ENCODE peak calls at places on chromosomes 4 and X, in ten cellular contexts. I is CD4-positive, alpha-beta memory T cell; X is uterus; K is effector memory CD4-positive, alpha-beta T cell; A is Peyer's patch; Y is fibroblast of lung; G is naive thymus-derived CD4-positive, alpha-beta T cell; T is psoas muscle; E is lower lobe of right lung; V is hepatocyte. M is an unnamed sample. For H3K27me3, the result is how much of the 10 kb centered on the place peaks cover.

GRCh38 chr4:80362578-80363181 is 27.1 kb downstream of the CFAP299 start:
- DNase-seq in I (peak), X (no peak), K (peak), A (no peak), Y (peak), G (peak), T (no peak), E (no peak), V (peak), M (peak)

GRCh38 chrX:153741446-153741845 is 16.8 kb downstream of the ABCD1 start:
- DNase-seq in I (no peak), X (no peak), K (no peak), A (no peak), Y (no peak), G (no peak), T (no peak), E (no peak), V (no peak), M (no peak)

GRCh38 chr4:85092943-85093342 is 126.5 kb upstream of the WDFY3 start:
- DNase-seq in I (no peak), X (no peak), K (no peak), A (no peak), Y (no peak), G (no peak), T (no peak), E (no peak), V (no peak), M (no peak)

GRCh38 chr4:8427761-8428287 is 12.7 kb downstream of the ACOX3 start:
- DNase-seq in I (no peak), X (no peak), K (no peak), A (no peak), Y (peak), G (no peak), T (no peak), E (no peak), V (peak), M (no peak)

GRCh38 chrX:76126851-76127250 is 46.0 kb upstream of the PBDC1 start:
- DNase-seq in I (no peak), X (no peak), K (no peak), A (no peak), Y (no peak), G (no peak), T (no peak), E (no peak), V (no peak), M (no peak)

GRCh38 chr4:105936901-105937300 is 41.6 kb downstream of the NPNT start:
- DNase-seq in I (no peak), X (no peak), K (no peak), A (no peak), Y (no peak), G (no peak), T (no peak), E (no peak), V (no peak), M (no peak)

GRCh38 chr4:1056671-1057402 is 45.4 kb downstream of the FGFRL1 start:
- DNase-seq in I (no peak), X (peak), K (no peak), A (peak), Y (no peak), G (no peak), T (no peak), E (no peak), V (no peak), M (no peak)

GRCh38 chr4:165312506-165312905 is 15.0 kb upstream of the MSMO1 start:
- DNase-seq in I (no peak), X (no peak), K (no peak), A (no peak), Y (peak), G (no peak), T (no peak), E (no peak), V (no peak), M (no peak)

GRCh38 chr4:2364654-2365053 is 53.8 kb downstream of the ZFYVE28 start:
- DNase-seq in I (peak), X (no peak), K (peak), A (no peak), Y (peak), G (peak), T (peak), E (peak), V (no peak), M (peak)

GRCh38 chrX:49250066-49250465 is 14.4 kb downstream of the FOXP3 start:
- DNase-seq in I (no peak), X (no peak), K (no peak), A (no peak), Y (no peak), G (no peak), T (no peak), E (no peak), V (no peak), M (no peak)

GRCh38 chrX:40086569-40087335 is 11.0 kb downstream of the BCOR start:
- DNase-seq in I (no peak), X (no peak), K (no peak), A (no peak), Y (peak), G (no peak), T (no peak), E (no peak), V (peak), M (no peak)

GRCh38 chrX:2439613-2440012 is 61.2 kb downstream of the DHRSX start:
- DNase-seq in I (no peak), X (no peak), K (no peak), A (no peak), Y (no peak), G (no peak), T (no peak), E (no peak), V (no peak), M (no peak)

GRCh38 chr4:8353912-8354453 is 84.4 kb downstream of the HTRA3 start:
- DNase-seq in I (no peak), X (peak), K (no peak), A (no peak), Y (peak), G (no peak), T (no peak), E (no peak), V (no peak), M (no peak)

GRCh38 chr4:159446266-159446976 is 343.5 kb downstream of the RAPGEF2 start:
- DNase-seq in I (peak), X (peak), K (no peak), A (no peak), Y (peak), G (no peak), T (no peak), E (no peak), V (peak), M (no peak)

GRCh38 chr4:40206421-40206820 is 9.6 kb downstream of the RHOH start:
- DNase-seq in I (no peak), X (no peak), K (no peak), A (no peak), Y (no peak), G (no peak), T (no peak), E (no peak), V (no peak), M (no peak)

GRCh38 chr4:113173865-113174264 is 124.4 kb downstream of the ANK2 start:
- DNase-seq in I (no peak), X (no peak), K (no peak), A (no peak), Y (no peak), G (no peak), T (no peak), E (no peak), V (no peak), M (no peak)

GRCh38 chr4:125727931-125728330 is 413.2 kb downstream of the FAT4 start:
- DNase-seq in I (no peak), X (no peak), K (no peak), A (no peak), Y (peak), G (no peak), T (no peak), E (no peak), V (no peak), M (no peak)

GRCh38 chrX:46034868-46035267 is 510.4 kb downstream of the ZNF674 start:
- DNase-seq in I (no peak), X (no peak), K (no peak), A (no peak), Y (no peak), G (no peak), T (no peak), E (no peak), V (no peak), M (no peak)

GRCh38 chr4:128711361-128711760 is 98.1 kb upstream of the JADE1 start:
- DNase-seq in I (no peak), X (no peak), K (no peak), A (no peak), Y (no peak), G (no peak), T (no peak), E (no peak), V (no peak), M (no peak)

GRCh38 chrX:16528620-16529019 is 121.3 kb upstream of the S100G start:
- DNase-seq in I (peak), X (no peak), K (peak), A (no peak), Y (no peak), G (peak), T (no peak), E (no peak), V (no peak), M (no peak)

DNA sequence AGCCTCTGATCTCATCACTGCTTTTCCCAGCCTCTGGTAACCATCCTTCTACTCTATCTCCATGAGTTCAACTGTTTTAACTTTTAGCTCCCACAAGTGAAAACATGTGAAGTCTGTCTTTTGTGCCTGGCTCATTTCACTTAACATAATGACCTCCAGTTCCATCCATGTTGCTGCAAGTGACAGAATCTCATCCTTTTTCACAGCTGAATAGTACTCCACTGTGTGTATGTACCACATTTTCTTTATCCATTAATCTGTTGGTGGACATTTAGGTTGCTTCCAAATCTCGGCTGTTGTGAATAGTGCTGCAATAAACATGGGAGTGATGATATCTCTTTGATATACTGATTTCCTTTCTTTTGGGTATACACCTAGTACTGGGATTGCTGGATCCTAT is 109.5 kb downstream of the FRYL start:
- DNase-seq in I (no peak), X (no peak), K (no peak), A (no peak), Y (no peak), G (no peak), T (no peak), E (no peak), V (no peak), M (no peak)
- H3K4me3 ChIP-seq in I (no peak), X (no peak), K (no peak), A (no peak), Y (no peak), G (no peak), T (no peak), E (no peak), V (no peak), M (no peak)

DNA sequence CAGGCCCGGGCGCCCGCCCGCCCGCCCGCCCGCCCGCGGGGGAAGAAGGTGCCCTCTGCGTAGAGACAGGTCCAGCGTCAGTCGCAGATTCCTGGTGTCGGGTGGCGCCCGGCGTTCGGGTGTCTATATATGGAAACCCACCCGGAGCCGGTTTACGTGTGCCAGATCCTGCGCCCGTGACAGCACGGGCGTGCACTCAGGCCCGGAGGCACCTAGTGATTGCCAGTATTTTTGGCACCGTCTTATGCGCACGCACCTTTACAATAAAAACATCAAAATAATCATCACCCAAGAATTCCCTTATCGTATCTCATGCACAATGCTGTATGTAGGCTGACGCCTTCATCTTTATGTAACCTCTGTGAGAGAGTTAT is 517 bp downstream of the SLC25A4 start:
- DNase-seq in I (peak), X (peak), K (no peak), A (no peak), Y (peak), G (no peak), T (peak), E (peak), V (peak), M (peak)
- H3K27ac ChIP-seq in I (no peak), X (peak), K (no peak), A (peak), Y (no peak), G (no peak), T (peak), E (no peak), V (no peak), M (peak)

DNA sequence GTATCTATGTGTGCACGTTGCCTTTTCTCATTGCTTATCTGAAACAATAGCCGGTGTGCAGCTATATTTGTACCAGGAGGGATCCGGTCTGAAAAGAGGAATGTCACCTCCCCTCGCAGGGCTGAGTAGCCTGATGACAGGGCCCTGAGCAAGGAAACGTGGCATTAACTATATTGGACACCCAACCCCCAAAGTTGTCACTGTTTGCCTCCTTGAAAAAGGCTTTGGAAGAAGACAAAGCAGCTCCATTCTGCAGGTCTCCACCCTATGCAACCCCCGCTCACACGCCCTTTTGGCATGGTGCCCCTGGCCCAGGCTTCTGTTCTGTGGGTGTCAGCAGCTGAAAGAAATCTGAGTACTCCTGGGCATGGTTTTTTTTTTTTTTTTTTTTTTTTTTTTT is 8.2 kb downstream of the PRRG3 start:
- DNase-seq in I (no peak), X (peak), K (no peak), A (no peak), Y (no peak), G (no peak), T (no peak), E (no peak), V (no peak), M (no peak)
- H3K27me3 ChIP-seq in I (under half), X (under half), K (under half), A (under half), Y (under half), G (under half), T (under half), E (under half), V (under half), M (under half)

GRCh38 chrX:72304877-72305276 is 837 bp downstream of the CITED1 start:
- DNase-seq in I (no peak), X (no peak), K (no peak), A (no peak), Y (no peak), G (no peak), T (no peak), E (no peak), V (no peak), M (no peak)
- H3K4me3 ChIP-seq in I (no peak), X (peak), K (peak), A (peak), Y (no peak), G (peak), T (peak), E (peak), V (no peak), M (no peak)

GRCh38 chr4:119597377-119597776 is 31.2 kb downstream of the PDE5A start:
- DNase-seq in I (no peak), X (no peak), K (no peak), A (no peak), Y (no peak), G (no peak), T (no peak), E (no peak), V (no peak), M (no peak)
- H3K27ac ChIP-seq in I (no peak), X (no peak), K (no peak), A (no peak), Y (no peak), G (no peak), T (no peak), E (no peak), V (no peak), M (no peak)

GRCh38 chrX:121455890-121456289 is 408.5 kb downstream of the GLUD2 start:
- DNase-seq in I (no peak), X (no peak), K (no peak), A (no peak), Y (no peak), G (no peak), T (no peak), E (no peak), V (no peak), M (no peak)
- H3K27me3 ChIP-seq in I (under half), X (under half), K (under half), A (under half), Y (under half), G (under half), T (under half), E (under half), V (under half), M (under half)